ENCODE peak calls at places on chromosomes 6 and 20, in seven cellular contexts. V, M, B, K, F, H and X are unnamed samples. For H3K4me1 and H3K27me3, the result is how much of the 10 kb centered on the place peaks cover.

GRCh38 chr6:110528051-110528929 is 51.9 kb upstream of the SLC22A16 start:
- DNase-seq in V (peak), H (peak), M (peak), F (peak), K (peak), B (peak), X (peak)

GRCh38 chr6:147043994-147044477 is 160.2 kb upstream of the STXBP5 start:
- DNase-seq in B (no peak), K (peak), V (no peak), F (no peak), H (peak), M (no peak), X (no peak)

GRCh38 chr6:63307581-63308246 is 12.1 kb downstream of the LGSN start:
- DNase-seq in M (no peak), B (peak), F (peak), H (peak), K (peak), V (no peak), X (no peak)

GRCh38 chr6:97394160-97394748 is 111.2 kb upstream of the MMS22L start:
- DNase-seq in M (peak), H (peak), F (peak), K (peak), B (peak), V (peak), X (no peak)

GRCh38 chr20:10218536-10219451 is at the start of gene SNAP25:
- DNase-seq in B (no peak), H (peak), V (peak), K (peak), M (no peak), F (peak), X (peak)

GRCh38 chr20:23193985-23194384 is 107.9 kb upstream of the CD93 start:
- DNase-seq in K (peak), B (no peak), V (no peak), M (no peak), F (no peak), H (peak), X (no peak)

GRCh38 chr20:39619386-39619785 is 657.2 kb downstream of the DHX35 start:
- DNase-seq in K (no peak), V (no peak), M (no peak), B (no peak), H (no peak), F (no peak), X (no peak)

GRCh38 chr6:73747293-73747692 is 51.3 kb downstream of the CD109 start:
- DNase-seq in H (no peak), K (no peak), F (no peak), M (no peak), B (no peak), V (no peak), X (no peak)

GRCh38 chr20:38548356-38549083 is 32.5 kb upstream of the ADIG start:
- DNase-seq in K (no peak), M (no peak), F (no peak), H (no peak), B (no peak), V (no peak), X (no peak)

GRCh38 chr6:5208039-5208438 is 52.7 kb downstream of the LYRM4 start:
- DNase-seq in K (peak), F (peak), V (no peak), M (no peak), H (no peak), B (no peak), X (peak)

GRCh38 chr6:14728396-14729024 is 517.4 kb upstream of the JARID2 start:
- DNase-seq in H (peak), B (peak), M (no peak), V (peak), K (peak), F (peak), X (no peak)

GRCh38 chr20:36506253-36506652 is 35.1 kb upstream of the MYL9 start:
- DNase-seq in B (no peak), V (no peak), K (peak), H (no peak), M (no peak), F (no peak), X (no peak)

GRCh38 chr20:8414611-8415274 is 282.7 kb downstream of the PLCB1 start:
- DNase-seq in K (peak), H (peak), M (no peak), F (peak), V (no peak), B (no peak), X (no peak)

GRCh38 chr6:122476131-122476530 is 4.5 kb upstream of the SERINC1 start:
- DNase-seq in H (no peak), K (peak), M (no peak), F (peak), V (no peak), B (no peak), X (no peak)

GRCh38 chr6:92684386-92684785 is 735.0 kb downstream of the EPHA7 start:
- DNase-seq in M (no peak), V (no peak), B (no peak), H (no peak), F (peak), K (peak), X (no peak)

GRCh38 chr6:70363741-70364493 is 49.4 kb upstream of the FAM135A start:
- DNase-seq in K (no peak), V (no peak), F (no peak), B (no peak), M (no peak), H (no peak), X (no peak)

GRCh38 chr20:37071481-37071911 is 24.3 kb downstream of the RBL1 start:
- DNase-seq in F (peak), K (peak), M (no peak), H (peak), V (no peak), B (no peak), X (peak)

GRCh38 chr6:3073382-3073781 is 5.1 kb downstream of the RIPK1 start:
- DNase-seq in H (no peak), V (peak), K (no peak), M (no peak), B (no peak), F (no peak), X (no peak)
- H3K4me3 ChIP-seq in H (no peak), V (no peak), K (no peak), M (no peak), B (no peak), F (no peak), X (no peak)

GRCh38 chr6:44265843-44266233 is 487 bp upstream of the NFKBIE start:
- DNase-seq in M (no peak), V (peak), F (no peak), B (no peak), K (no peak), H (no peak), X (no peak)
- H3K4me1 ChIP-seq in M (under half), V (under half), F (under half), B (under half), K (under half), H (under half), X (under half)

GRCh38 chr20:20368414-20369352 is 779 bp downstream of the INSM1 start:
- DNase-seq in F (no peak), K (no peak), H (peak), B (no peak), M (no peak), V (no peak), X (no peak)
- H3K27me3 ChIP-seq in F (half or more), K (half or more), H (half or more), B (half or more), M (half or more), V (half or more), X (under half)

DNA sequence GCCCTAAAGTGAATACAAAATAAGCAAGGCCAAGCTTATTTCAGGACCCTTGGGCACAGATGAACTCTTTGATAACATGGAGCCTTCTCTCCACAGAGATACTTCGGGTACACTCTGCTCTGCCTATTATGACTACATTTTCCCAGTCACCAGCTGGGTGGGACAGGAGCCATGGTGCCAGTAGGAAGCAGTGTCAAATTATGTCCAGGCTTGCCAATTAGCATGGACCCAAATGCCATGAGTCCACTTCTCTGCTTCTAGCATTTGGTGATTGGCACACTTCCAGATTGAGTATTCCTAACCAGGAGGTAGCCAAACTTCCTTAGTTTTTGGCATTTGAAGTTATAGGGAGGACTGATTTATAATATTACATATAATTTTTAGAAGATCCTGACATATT is 513.8 kb upstream of the HTR1E start:
- DNase-seq in B (no peak), F (no peak), M (no peak), K (no peak), H (no peak), V (no peak), X (no peak)
- H3K4me3 ChIP-seq in B (no peak), F (no peak), M (no peak), K (no peak), H (no peak), V (no peak), X (no peak)

GRCh38 chr6:151959086-151959485 is 151.6 kb downstream of the ESR1 start:
- DNase-seq in B (no peak), F (no peak), K (no peak), M (no peak), V (no peak), H (no peak), X (no peak)
- H3K4me1 ChIP-seq in B (under half), F (under half), K (under half), M (under half), V (under half), H (under half), X (under half)

GRCh38 chr6:50834929-50835328 is 16.3 kb downstream of the TFAP2B start:
- DNase-seq in M (no peak), F (no peak), V (peak), B (no peak), K (no peak), H (no peak), X (no peak)

GRCh38 chr6:50832912-50833311 is 14.2 kb downstream of the TFAP2B start:
- DNase-seq in K (no peak), H (no peak), V (no peak), F (no peak), M (no peak), B (no peak), X (no peak)

GRCh38 chr6:50826803-50827202 is 8.1 kb downstream of the TFAP2B start:
- DNase-seq in B (no peak), H (no peak), K (no peak), M (no peak), F (no peak), V (no peak), X (no peak)

GRCh38 chr6:50829898-50830439 is 11.3 kb downstream of the TFAP2B start:
- DNase-seq in H (no peak), F (no peak), M (no peak), B (no peak), K (no peak), V (no peak), X (no peak)

DNA sequence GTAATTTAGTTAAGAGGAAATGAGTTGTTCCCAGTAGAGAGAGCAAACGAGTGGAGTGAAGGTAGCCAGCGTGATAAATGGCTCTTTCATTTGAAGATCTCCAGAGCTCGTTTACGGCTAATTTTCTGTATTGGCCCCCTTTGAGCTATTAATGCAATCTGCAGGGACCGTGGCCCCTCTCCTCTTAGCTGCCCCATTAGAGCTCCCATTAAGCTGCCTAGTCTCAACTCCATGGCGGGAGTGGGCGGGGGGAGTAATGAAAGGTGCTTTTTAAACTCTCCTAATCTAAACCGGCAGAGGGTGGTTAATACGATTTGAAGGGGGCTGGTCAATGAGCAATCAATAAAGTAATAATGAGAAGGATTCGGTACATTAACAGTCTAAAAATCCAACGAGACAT is 12.5 kb downstream of the TFAP2B start:
- DNase-seq in K (no peak), V (no peak), H (no peak), F (no peak), B (no peak), M (no peak), X (no peak)
- H3K27me3 ChIP-seq in K (under half), V (under half), H (under half), F (half or more), B (under half), M (half or more), X (under half)

GRCh38 chr6:137157601-137158000 is 15.8 kb downstream of the IL22RA2 start:
- DNase-seq in V (no peak), F (peak), B (no peak), K (no peak), H (peak), M (no peak), X (no peak)
- H3K4me3 ChIP-seq in V (no peak), F (no peak), B (no peak), K (no peak), H (no peak), M (no peak), X (no peak)

GRCh38 chr6:16677458-16677857 is 83.8 kb downstream of the ATXN1 start:
- DNase-seq in K (no peak), F (no peak), M (no peak), H (no peak), V (no peak), B (no peak), X (no peak)

GRCh38 chr6:16679050-16679449 is 82.2 kb downstream of the ATXN1 start:
- DNase-seq in F (no peak), B (no peak), H (no peak), K (no peak), M (no peak), V (no peak), X (no peak)

GRCh38 chr6:16674666-16675392 is 86.4 kb downstream of the ATXN1 start:
- DNase-seq in B (no peak), H (no peak), K (peak), F (peak), M (no peak), V (no peak), X (no peak)

GRCh38 chr6:16676376-16676775 is 84.9 kb downstream of the ATXN1 start:
- DNase-seq in M (no peak), H (no peak), K (no peak), F (no peak), V (no peak), B (no peak), X (no peak)

DNA sequence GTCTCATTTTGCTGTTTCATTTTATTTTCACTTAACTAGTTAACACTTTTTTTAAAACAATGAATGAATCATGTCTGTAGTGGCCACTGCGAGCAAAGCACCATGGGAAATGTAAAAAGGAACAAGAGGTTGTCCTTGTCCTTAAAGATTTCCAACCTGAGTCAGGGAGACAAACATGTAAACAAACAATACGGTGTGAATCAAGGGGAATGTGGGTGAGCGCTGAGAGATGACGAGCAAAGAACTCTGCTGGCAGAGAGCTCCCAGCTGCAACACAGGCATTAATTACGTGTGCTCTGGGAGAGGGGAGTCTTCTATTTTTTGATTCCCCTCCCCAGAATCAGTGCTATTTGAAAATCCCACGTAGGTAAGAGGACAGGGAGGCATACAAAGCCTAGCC is 84.3 kb downstream of the ATXN1 start:
- DNase-seq in F (peak), M (no peak), B (no peak), K (peak), H (no peak), V (peak), X (no peak)
- H3K4me1 ChIP-seq in F (under half), M (under half), B (under half), K (under half), H (under half), V (under half), X (under half)

GRCh38 chr6:28217890-28218289 is 7.2 kb upstream of the ZSCAN9 start:
- DNase-seq in H (no peak), F (no peak), K (no peak), M (no peak), V (no peak), B (no peak), X (no peak)
- H3K27me3 ChIP-seq in H (under half), F (half or more), K (under half), M (half or more), V (under half), B (under half), X (under half)